ENCODE peak calls at places on chromosomes 2 and 18, in nine cellular contexts. W, G, D, C, P, T, J, X and Y are unnamed samples.

GRCh38 chr18:32389868-32390267 is 80.8 kb downstream of the GAREM1 start:
- DNase-seq in T (no peak), J (no peak), C (no peak), X (no peak), W (no peak), P (no peak), D (no peak), G (no peak), Y (no peak)

GRCh38 chr18:76251691-76252090 is 243.4 kb downstream of the ZNF516 start:
- DNase-seq in T (no peak), J (no peak), X (no peak), P (no peak), G (no peak), W (no peak), D (no peak), C (no peak), Y (no peak)

GRCh38 chr2:193867454-193867853 is 1672.7 kb upstream of the TMEFF2 start:
- DNase-seq in T (no peak), W (no peak), C (no peak), J (no peak), X (no peak), P (no peak), D (no peak), G (no peak), Y (no peak)

GRCh38 chr2:182586426-182586825 is 129.6 kb upstream of the DNAJC10 start:
- DNase-seq in P (no peak), C (no peak), G (no peak), D (no peak), X (no peak), T (no peak), J (no peak), W (no peak), Y (no peak)

GRCh38 chr18:33115917-33116316 is 324.6 kb downstream of the CCDC178 start:
- DNase-seq in J (no peak), X (no peak), T (no peak), P (no peak), W (no peak), C (no peak), D (no peak), G (no peak), Y (no peak)

GRCh38 chr2:162014751-162015150 is 59.3 kb downstream of the DPP4 start:
- DNase-seq in C (no peak), D (no peak), P (no peak), T (no peak), W (no peak), G (no peak), J (no peak), X (no peak), Y (no peak)

GRCh38 chr2:21161832-21162614 is 38.3 kb downstream of the TDRD15 start:
- DNase-seq in X (no peak), W (no peak), J (no peak), G (no peak), T (no peak), P (no peak), D (no peak), C (no peak), Y (no peak)

GRCh38 chr2:218405365-218406208 is 5.9 kb downstream of the CTDSP1 start:
- DNase-seq in D (no peak), G (no peak), T (no peak), X (no peak), J (peak; percentile 53), P (no peak), C (no peak), W (no peak), Y (no peak)

GRCh38 chr2:47656715-47657600 is 126.0 kb upstream of the MSH6 start:
- DNase-seq in J (no peak), W (no peak), X (no peak), T (no peak), G (no peak), P (no peak), C (no peak), D (no peak), Y (no peak)

GRCh38 chr2:36713300-36713699 is 16.8 kb downstream of the VIT start:
- DNase-seq in J (no peak), D (no peak), G (no peak), C (no peak), X (no peak), W (no peak), P (no peak), T (no peak), Y (no peak)